ENCODE peak calls at places on chromosomes 11 and 22, in five cellular contexts. V is body of pancreas; K is CD8-positive, alpha-beta memory T cell; L is adrenal gland; O is effector memory CD4-positive, alpha-beta T cell. A is an unnamed sample. For H3K27me3, the result is how much of the 10 kb centered on the place peaks cover.

GRCh38 chr22:42270178-42270511 is 308 bp downstream of the TCF20 start:
- DNase-seq in K (no peak), L (no peak), O (no peak), V (peak), A (no peak)

GRCh38 chr22:20316844-20317401 is 2.9 kb downstream of the DGCR6L start:
- DNase-seq in K (no peak), V (no peak), O (no peak), L (no peak), A (no peak)

GRCh38 chr11:62770778-62771143 is 435 bp upstream of the TAF6L start:
- DNase-seq in V (peak), O (no peak), K (no peak), L (peak), A (no peak)

GRCh38 chr11:44630511-44631210 is 65.2 kb downstream of the CD82 start:
- DNase-seq in K (no peak), L (no peak), V (no peak), O (no peak), A (no peak)

GRCh38 chr11:8796926-8797325 is 114.1 kb upstream of the AKIP1 start:
- DNase-seq in V (no peak), K (no peak), O (no peak), L (no peak), A (no peak)

GRCh38 chr22:42305967-42306366 is 35.5 kb upstream of the TCF20 start:
- DNase-seq in V (no peak), O (no peak), K (no peak), L (no peak), A (no peak)

GRCh38 chr11:78841451-78842060 is 266.9 kb upstream of the NARS2 start:
- DNase-seq in O (no peak), K (no peak), L (no peak), V (no peak), A (no peak)

GRCh38 chr22:49481651-49482399 is 345.8 kb downstream of the BRD1 start:
- DNase-seq in O (no peak), V (no peak), K (no peak), L (no peak), A (no peak)

GRCh38 chr11:10450451-10451398 is 4.3 kb upstream of the AMPD3 start:
- DNase-seq in O (peak), K (peak), L (peak), V (peak), A (peak)

GRCh38 chr11:2990617-2991476 is 1.3 kb downstream of the NAP1L4 start:
- DNase-seq in L (no peak), O (no peak), V (peak), K (peak), A (peak)

GRCh38 chr22:20272174-20272573 is 4.1 kb upstream of the RTN4R start:
- DNase-seq in K (no peak), O (no peak), V (no peak), L (no peak), A (no peak)

GRCh38 chr22:35629406-35630234 is 12.5 kb upstream of the MB start:
- DNase-seq in V (peak), K (no peak), O (peak), L (peak), A (peak)

GRCh38 chr11:85195934-85196333 is 431.2 kb downstream of the DLG2 start:
- DNase-seq in L (no peak), O (no peak), V (no peak), K (no peak), A (no peak)

GRCh38 chr22:24359452-24360120 is 67.8 kb upstream of the ADORA2A start:
- DNase-seq in O (no peak), K (no peak), L (no peak), V (no peak), A (no peak)

GRCh38 chr22:24768537-24769374 is 5.8 kb downstream of the PIWIL3 start:
- DNase-seq in K (no peak), V (peak), O (no peak), L (peak), A (peak)

GRCh38 chr11:94948070-94948617 is 25.2 kb downstream of the CWC15 start:
- DNase-seq in O (no peak), V (no peak), K (no peak), L (no peak), A (no peak)

GRCh38 chr22:22609271-22609670 is 35.1 kb upstream of the GGTLC2 start:
- DNase-seq in L (no peak), O (no peak), V (no peak), K (no peak), A (no peak)

GRCh38 chr22:48254311-48254873 is 1491.9 kb downstream of the TBC1D22A start:
- DNase-seq in O (no peak), L (no peak), V (no peak), K (no peak), A (no peak)

GRCh38 chr11:65918211-65919150 is at the start of gene C11orf68:
- DNase-seq in K (no peak), O (no peak), V (peak), L (no peak), A (no peak)

GRCh38 chr22:36730176-36730858 is 26.8 kb upstream of the CACNG2 start:
- DNase-seq in L (no peak), O (no peak), K (no peak), V (no peak), A (no peak)

GRCh38 chr22:17262976-17263375 is 43.7 kb upstream of the ADA2 start:
- DNase-seq in O (no peak), V (no peak), K (no peak), L (no peak), A (no peak)
- H3K27me3 ChIP-seq in O (under half), V (under half), K (under half), L (under half), A (under half)

DNA sequence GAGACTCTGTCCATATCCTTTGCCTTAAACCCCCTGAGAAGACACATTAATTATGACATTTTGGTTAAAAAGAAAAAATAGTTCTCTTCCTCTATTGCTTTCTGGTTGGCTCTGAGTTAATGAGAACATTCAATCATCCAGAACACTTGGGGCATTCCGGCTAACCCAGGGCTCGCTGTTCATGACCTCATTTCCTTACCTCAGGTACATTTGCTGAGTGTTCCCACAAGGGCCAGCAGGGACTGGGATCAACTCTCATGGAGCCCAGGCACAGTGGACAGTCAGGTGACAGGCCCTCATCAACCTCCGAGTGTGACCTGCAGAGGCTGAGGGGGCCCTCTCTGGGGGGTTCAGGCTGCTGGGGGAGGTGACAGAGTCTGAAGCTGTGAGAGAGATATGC is 98.9 kb downstream of the MYO18B start:
- DNase-seq in V (no peak), L (no peak), O (no peak), K (no peak), A (no peak)
- H3K4me3 ChIP-seq in V (no peak), L (no peak), O (no peak), K (no peak), A (no peak)

DNA sequence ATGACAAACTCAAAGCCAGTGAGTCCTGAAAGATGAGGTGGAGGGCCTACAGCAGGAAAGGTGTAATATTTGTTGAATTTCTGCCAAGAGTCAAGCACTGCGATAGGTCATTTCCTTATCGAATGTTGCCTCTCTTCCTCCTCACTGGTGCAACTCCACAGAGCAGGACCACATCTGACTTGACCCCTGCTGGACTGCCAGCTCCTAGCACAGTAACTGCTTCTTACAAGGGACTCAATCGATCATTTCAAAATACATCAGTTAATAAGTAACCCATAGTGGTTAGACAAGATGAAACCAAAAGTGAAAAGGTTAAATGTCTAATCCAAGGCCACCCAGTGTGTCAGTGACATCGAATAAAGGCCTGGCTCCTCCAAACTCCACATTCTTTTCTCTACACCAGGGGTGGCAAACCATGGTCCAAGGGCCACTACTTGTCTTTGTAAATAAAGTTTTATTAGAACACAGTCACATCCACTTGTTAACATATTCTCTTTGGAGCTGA is 98.5 kb upstream of the CSNK2A3 start:
- DNase-seq in O (no peak), V (peak), L (no peak), K (no peak), A (no peak)
- H3K27ac ChIP-seq in O (no peak), V (peak), L (no peak), K (no peak), A (no peak)

GRCh38 chr11:123357353-123357989 is 72.6 kb upstream of the GRAMD1B start:
- DNase-seq in V (no peak), L (no peak), K (no peak), O (no peak), A (no peak)
- H3K27me3 ChIP-seq in V (under half), L (under half), K (under half), O (under half), A (under half)

GRCh38 chr11:67407700-67408163 is 3.8 kb downstream of the TBC1D10C start:
- DNase-seq in V (no peak), K (no peak), O (no peak), L (no peak), A (no peak)
- H3K4me3 ChIP-seq in V (no peak), K (peak), O (peak), L (no peak), A (peak)

GRCh38 chr11:76376746-76377558 is 4.0 kb downstream of the THAP12 start:
- DNase-seq in O (no peak), L (no peak), K (no peak), V (no peak), A (no peak)

GRCh38 chr11:76368497-76368896 is 12.4 kb downstream of the THAP12 start:
- DNase-seq in O (no peak), V (no peak), K (no peak), L (no peak), A (no peak)

GRCh38 chr11:76369406-76369805 is 11.5 kb downstream of the THAP12 start:
- DNase-seq in O (no peak), L (no peak), K (no peak), V (peak), A (no peak)

DNA sequence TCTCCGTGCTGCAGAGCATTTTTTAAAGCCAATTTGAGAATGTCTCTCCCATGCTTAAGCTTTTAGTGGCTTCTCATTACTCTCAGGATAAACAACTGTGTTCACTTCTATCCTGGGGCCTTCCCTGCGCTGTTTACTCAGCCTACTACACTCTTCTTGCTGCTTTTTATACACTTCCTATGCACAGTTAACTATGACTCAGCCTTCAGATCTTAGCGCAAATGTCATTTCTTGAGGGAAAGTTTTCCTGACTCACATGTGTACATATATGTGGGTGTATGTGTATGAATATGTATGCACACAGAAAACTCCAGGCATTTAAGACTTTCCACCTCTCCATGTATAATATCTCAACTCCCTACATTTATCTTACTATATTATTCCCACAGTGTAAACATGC is 9.8 kb downstream of the THAP12 start:
- DNase-seq in V (peak), L (no peak), K (no peak), O (no peak), A (no peak)
- H3K27ac ChIP-seq in V (peak), L (no peak), K (no peak), O (no peak), A (no peak)

DNA sequence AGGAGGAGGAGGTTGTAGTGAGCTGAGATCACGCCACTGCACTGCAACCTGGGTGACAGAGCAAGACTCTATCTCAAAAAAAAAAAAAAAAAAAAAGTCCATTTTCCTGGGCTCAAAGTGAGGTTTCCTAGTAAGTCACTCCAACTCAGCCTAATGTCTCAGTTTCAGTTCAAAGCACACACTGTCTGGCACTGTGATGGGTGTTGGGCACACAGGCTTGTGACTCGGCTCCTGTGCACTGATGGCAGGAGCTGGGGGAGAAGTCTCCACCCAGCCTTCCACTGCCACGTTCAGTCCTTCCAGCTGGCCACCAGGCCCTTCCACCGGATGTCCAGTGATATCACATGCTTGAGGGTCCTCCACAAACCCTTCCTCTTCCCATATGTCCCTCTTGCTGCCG is 186.0 kb downstream of the CEP164 start:
- DNase-seq in K (no peak), L (no peak), V (no peak), O (no peak), A (no peak)
- H3K27me3 ChIP-seq in K (under half), L (under half), V (under half), O (under half), A (under half)

DNA sequence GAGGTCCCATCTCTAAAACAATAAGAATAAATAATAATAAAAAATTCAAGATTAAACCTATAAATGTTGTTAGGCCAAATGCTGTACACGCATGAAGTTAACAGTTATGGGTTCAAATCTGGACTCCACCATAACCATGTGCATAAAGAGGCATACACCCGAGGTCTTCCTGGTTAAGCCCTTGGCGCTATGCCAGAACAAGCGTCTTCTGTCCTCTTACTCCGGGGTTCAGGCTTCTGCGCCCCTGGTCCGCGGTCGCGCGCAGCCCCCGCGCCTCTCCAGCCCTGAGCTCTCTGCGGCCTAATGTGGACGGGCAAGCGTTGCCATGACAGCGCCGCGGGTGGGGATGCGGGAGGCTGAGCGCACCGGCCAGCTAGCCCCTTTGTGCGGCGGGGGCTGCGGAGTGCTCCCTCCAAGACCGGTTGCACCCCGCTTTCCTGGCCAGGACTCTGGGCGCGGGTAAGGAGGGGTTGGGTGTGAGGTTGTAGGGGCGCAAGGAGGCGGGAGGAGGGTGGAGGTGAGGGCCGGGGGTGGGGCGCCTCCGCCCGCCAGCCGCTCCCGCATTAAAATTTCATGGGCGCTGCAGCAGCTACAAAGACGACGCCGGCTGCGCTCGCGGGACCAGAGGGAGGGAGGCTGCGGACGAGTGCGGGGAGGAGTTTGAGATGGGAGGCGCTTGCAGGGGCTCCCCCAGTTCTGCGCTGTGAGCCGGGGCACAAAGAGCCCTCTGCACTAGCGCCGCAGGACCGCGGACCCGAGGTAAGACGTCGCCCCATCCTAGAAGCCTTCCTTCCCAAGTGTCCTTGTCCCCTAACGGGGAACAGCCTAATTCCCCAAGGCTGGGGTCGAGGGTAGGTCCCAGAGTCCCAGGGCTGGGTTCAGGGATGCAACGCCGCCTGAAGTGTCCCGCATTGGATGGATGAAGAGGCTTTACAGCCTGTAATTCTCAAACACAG is at the start of gene MIAT:
- DNase-seq in L (no peak), O (peak), V (no peak), K (peak), A (peak)
- H3K4me3 ChIP-seq in L (no peak), O (peak), V (no peak), K (peak), A (peak)

GRCh38 chr11:12380565-12381325 is 3.4 kb downstream of the PARVA start:
- DNase-seq in O (no peak), V (no peak), L (no peak), K (no peak), A (no peak)

GRCh38 chr11:12377106-12377823 is at the start of gene PARVA:
- DNase-seq in K (no peak), L (peak), O (no peak), V (peak), A (no peak)

GRCh38 chr11:12381875-12382274 is 4.5 kb downstream of the PARVA start:
- DNase-seq in L (no peak), K (no peak), V (no peak), O (no peak), A (no peak)

GRCh38 chr11:12376259-12376971 is 956 bp upstream of the PARVA start:
- DNase-seq in L (peak), K (no peak), O (no peak), V (peak), A (no peak)

GRCh38 chr11:12377824-12378593 is 638 bp downstream of the PARVA start:
- DNase-seq in L (peak), O (no peak), K (no peak), V (peak), A (peak)
- H3K27ac ChIP-seq in L (peak), O (no peak), K (no peak), V (peak), A (no peak)

GRCh38 chr11:73810637-73811036 is 23.0 kb downstream of the MRPL48 start:
- DNase-seq in L (no peak), K (no peak), V (no peak), O (no peak), A (no peak)

GRCh38 chr11:73818838-73819237 is 31.2 kb downstream of the MRPL48 start:
- DNase-seq in K (no peak), L (no peak), O (no peak), V (no peak), A (no peak)

GRCh38 chr11:73812234-73812633 is 24.6 kb downstream of the MRPL48 start:
- DNase-seq in L (no peak), O (no peak), K (no peak), V (no peak), A (no peak)

GRCh38 chr11:73814812-73815211 is 27.1 kb downstream of the MRPL48 start:
- DNase-seq in V (no peak), L (no peak), O (no peak), K (no peak), A (no peak)
- H3K27me3 ChIP-seq in V (under half), L (under half), O (under half), K (under half), A (under half)

A was measured in CD4-positive, alpha-beta memory T cell.